ENCODE peak calls at places on chromosomes 5 and 9, in six cellular contexts. X, S, J, N, T and F are unnamed samples.

GRCh38 chr5:11143456-11144267 is 382.6 kb upstream of the DAP start:
- DNase-seq in X (peak; percentile 0), S (peak; percentile 55), J (peak; percentile 35), N (no peak), T (no peak), F (no peak)

GRCh38 chr5:152608514-152608913 is 203.4 kb upstream of the NMUR2 start:
- DNase-seq in X (no peak), S (no peak), J (no peak), N (no peak), T (no peak), F (no peak)

GRCh38 chr5:177354256-177354655 is 2.8 kb upstream of the LMAN2 start:
- DNase-seq in X (no peak), S (no peak), J (no peak), N (no peak), T (no peak), F (no peak)

GRCh38 chr5:110087829-110088228 is 398.1 kb downstream of the MAN2A1 start:
- DNase-seq in X (no peak), S (no peak), J (no peak), N (no peak), T (no peak), F (no peak)

GRCh38 chr5:75526065-75526464 is 14.4 kb downstream of the POLK start:
- DNase-seq in X (no peak), S (no peak), J (no peak), N (no peak), T (no peak), F (no peak)

GRCh38 chr9:111759762-111760639 is 34.7 kb downstream of the SHOC1 start:
- DNase-seq in X (peak; percentile 42), S (peak; percentile 53), J (no peak), N (peak; percentile 59), T (peak; percentile 61), F (no peak)

GRCh38 chr9:129567842-129568559 is 52.9 kb downstream of the C9orf50 start:
- DNase-seq in X (no peak), S (no peak), J (no peak), N (no peak), T (no peak), F (no peak)

GRCh38 chr9:137965177-137965795 is 87.7 kb downstream of the CACNA1B start:
- DNase-seq in X (no peak), S (no peak), J (no peak), N (no peak), T (no peak), F (no peak)

GRCh38 chr5:864492-865167 is 13.8 kb upstream of the ZDHHC11 start:
- DNase-seq in X (no peak), S (no peak), J (no peak), N (no peak), T (no peak), F (no peak)

GRCh38 chr5:143826909-143827514 is 15.1 kb downstream of the HMHB1 start:
- DNase-seq in X (no peak), S (peak; percentile 26), J (no peak), N (no peak), T (peak; percentile 64), F (no peak)

GRCh38 chr9:18847576-18848275 is 185.3 kb downstream of the SAXO1 start:
- DNase-seq in X (no peak), S (no peak), J (no peak), N (no peak), T (no peak), F (no peak)

GRCh38 chr9:76415731-76416130 is 21.5 kb upstream of the RFK start:
- DNase-seq in X (no peak), S (no peak), J (no peak), N (no peak), T (peak; percentile 58), F (no peak)

GRCh38 chr5:34585601-34586104 is 70.5 kb upstream of the RAI14 start:
- DNase-seq in X (no peak), S (no peak), J (no peak), N (no peak), T (peak; percentile 77), F (no peak)

GRCh38 chr5:54646285-54647101 is 128.9 kb downstream of the SNX18 start:
- DNase-seq in X (peak; percentile 6), S (peak; percentile 49), J (peak; percentile 59), N (no peak), T (peak; percentile 71), F (peak; percentile 39)

GRCh38 chr5:57834829-57835554 is 352.4 kb upstream of the ACTBL2 start:
- DNase-seq in X (no peak), S (no peak), J (no peak), N (peak; percentile 14), T (no peak), F (no peak)

GRCh38 chr9:86202338-86202882 is 57.0 kb downstream of the C9orf153 start:
- DNase-seq in X (no peak), S (peak; percentile 0), J (no peak), N (peak; percentile 13), T (peak; percentile 10), F (no peak)

GRCh38 chr5:5623397-5623796 is 200.9 kb downstream of the ICE1 start:
- DNase-seq in X (no peak), S (no peak), J (no peak), N (no peak), T (no peak), F (no peak)

GRCh38 chr5:926416-927171 is 33.9 kb downstream of the TRIP13 start:
- DNase-seq in X (no peak), S (no peak), J (no peak), N (peak; percentile 64), T (peak; percentile 35), F (no peak)

GRCh38 chr5:111143910-111144309 is 51.8 kb downstream of the WDR36 start:
- DNase-seq in X (no peak), S (no peak), J (no peak), N (no peak), T (no peak), F (peak; percentile 31)

GRCh38 chr5:107680099-107680498 is 9.4 kb upstream of the EFNA5 start:
- DNase-seq in X (no peak), S (no peak), J (no peak), N (no peak), T (no peak), F (no peak)

GRCh38 chr5:17042041-17042440 is 106.0 kb upstream of the MYO10 start:
- DNase-seq in X (no peak), S (no peak), J (no peak), N (no peak), T (no peak), F (no peak)

GRCh38 chr5:140973550-140973949 is 7.3 kb downstream of the PCDHAC2 start:
- DNase-seq in X (no peak), S (no peak), J (no peak), N (no peak), T (no peak), F (no peak)

GRCh38 chr9:72977670-72978069 is 24.8 kb upstream of the ALDH1A1 start:
- DNase-seq in X (no peak), S (no peak), J (no peak), N (no peak), T (no peak), F (no peak)

GRCh38 chr5:76455531-76456132 is 52.5 kb downstream of the IQGAP2 start:
- DNase-seq in X (no peak), S (no peak), J (no peak), N (no peak), T (no peak), F (no peak)

GRCh38 chr5:31471040-31471439 is 60.9 kb downstream of the DROSHA start:
- DNase-seq in X (no peak), S (no peak), J (no peak), N (no peak), T (no peak), F (no peak)

GRCh38 chr9:120971938-120972337 is 45.3 kb upstream of the TRAF1 start:
- DNase-seq in X (no peak), S (no peak), J (no peak), N (no peak), T (no peak), F (no peak)

GRCh38 chr5:139251281-139251687 is 42.3 kb upstream of the MATR3 start:
- DNase-seq in X (no peak), S (no peak), J (peak; percentile 39), N (no peak), T (no peak), F (no peak)

GRCh38 chr5:63398346-63398745 is 563.9 kb downstream of the HTR1A start:
- DNase-seq in X (no peak), S (no peak), J (no peak), N (no peak), T (no peak), F (no peak)

GRCh38 chr5:131252824-131253171 is 11.1 kb upstream of the CDC42SE2 start:
- DNase-seq in X (no peak), S (peak; percentile 65), J (peak; percentile 58), N (no peak), T (no peak), F (no peak)

GRCh38 chr5:147858520-147858919 is 20.0 kb upstream of the SCGB3A2 start:
- DNase-seq in X (no peak), S (no peak), J (no peak), N (no peak), T (no peak), F (no peak)

GRCh38 chr9:74556685-74557084 is 59.5 kb downstream of the RORB start:
- DNase-seq in X (no peak), S (no peak), J (no peak), N (no peak), T (no peak), F (no peak)

GRCh38 chr5:72816297-72817075 is at the start of gene TNPO1:
- DNase-seq in X (peak; percentile 64), S (peak; percentile 79), J (peak; percentile 86), N (peak; percentile 94), T (peak; percentile 88), F (peak; percentile 81)

GRCh38 chr5:177497011-177497296 is 450 bp downstream of the PDLIM7 start:
- DNase-seq in X (no peak), S (no peak), J (no peak), N (no peak), T (no peak), F (no peak)